ENCODE peak calls at places on chromosomes 13 and 19, in nine cellular contexts. L, O, X, V, C, S, K, Q and Y are unnamed samples.

GRCh38 chr13:46831588-46832194 is 34.7 kb upstream of the ESD start:
- DNase-seq in L (peak), O (peak), X (peak), V (peak), C (no peak), S (no peak), K (peak), Q (no peak), Y (peak)

GRCh38 chr19:55373993-55374757 is 2.5 kb upstream of the TMEM190 start:
- DNase-seq in L (no peak), O (no peak), X (peak), V (no peak), C (no peak), S (no peak), K (no peak), Q (no peak), Y (no peak)

GRCh38 chr19:55070755-55071502 is 4.7 kb upstream of the EPS8L1 start:
- DNase-seq in L (no peak), O (no peak), X (peak), V (peak), C (no peak), S (no peak), K (no peak), Q (no peak), Y (no peak)

GRCh38 chr19:16078311-16078758 is 2.0 kb downstream of the TPM4 start:
- DNase-seq in L (peak), O (no peak), X (no peak), V (no peak), C (no peak), S (no peak), K (peak), Q (no peak), Y (no peak)

GRCh38 chr13:61136101-61136500 is 279.5 kb downstream of the PCDH20 start:
- DNase-seq in L (no peak), O (no peak), X (no peak), V (no peak), C (no peak), S (no peak), K (no peak), Q (no peak), Y (no peak)

GRCh38 chr19:45161715-45162463 is 1.1 kb upstream of the NKPD1 start:
- DNase-seq in L (no peak), O (peak), X (peak), V (no peak), C (peak), S (no peak), K (no peak), Q (no peak), Y (no peak)

GRCh38 chr19:6744381-6745288 is 5.2 kb downstream of the TRIP10 start:
- DNase-seq in L (peak), O (no peak), X (peak), V (peak), C (peak), S (peak), K (no peak), Q (peak), Y (no peak)

GRCh38 chr19:36421749-36422481 is 3.5 kb upstream of the ZFP82 start:
- DNase-seq in L (no peak), O (no peak), X (no peak), V (no peak), C (no peak), S (no peak), K (no peak), Q (no peak), Y (no peak)

GRCh38 chr13:61695147-61695546 is 279.5 kb upstream of the PCDH20 start:
- DNase-seq in L (no peak), O (no peak), X (no peak), V (no peak), C (no peak), S (no peak), K (no peak), Q (no peak), Y (no peak)

GRCh38 chr19:11699931-11700794 is 38.6 kb downstream of the ZNF823 start:
- DNase-seq in L (no peak), O (peak), X (peak), V (no peak), C (no peak), S (no peak), K (no peak), Q (no peak), Y (peak)

GRCh38 chr19:16896913-16897571 is 8.2 kb downstream of the F2RL3 start:
- DNase-seq in L (peak), O (peak), X (peak), V (peak), C (peak), S (peak), K (peak), Q (peak), Y (peak)

GRCh38 chr19:4393947-4394590 is 6.3 kb downstream of the SH3GL1 start:
- DNase-seq in L (no peak), O (no peak), X (peak), V (no peak), C (no peak), S (no peak), K (no peak), Q (no peak), Y (no peak)

GRCh38 chr19:28468701-28469459 is 744.1 kb downstream of the UQCRFS1 start:
- DNase-seq in L (no peak), O (no peak), X (peak), V (no peak), C (peak), S (no peak), K (no peak), Q (no peak), Y (no peak)

GRCh38 chr13:51235186-51235585 is 13.0 kb downstream of the FAM124A start:
- DNase-seq in L (no peak), O (no peak), X (no peak), V (no peak), C (no peak), S (no peak), K (no peak), Q (no peak), Y (no peak)

GRCh38 chr13:21481359-21481758 is 22.3 kb upstream of the ZDHHC20 start:
- DNase-seq in L (no peak), O (no peak), X (no peak), V (no peak), C (no peak), S (no peak), K (no peak), Q (no peak), Y (no peak)

GRCh38 chr13:38662362-38662761 is 24.5 kb upstream of the FREM2 start:
- DNase-seq in L (no peak), O (no peak), X (peak), V (no peak), C (no peak), S (no peak), K (no peak), Q (no peak), Y (no peak)

GRCh38 chr13:34391071-34391470 is 551.0 kb upstream of the NBEA start:
- DNase-seq in L (no peak), O (no peak), X (peak), V (no peak), C (no peak), S (no peak), K (peak), Q (no peak), Y (no peak)

GRCh38 chr13:36818483-36819063 is 449 bp upstream of the RFXAP start:
- DNase-seq in L (no peak), O (no peak), X (no peak), V (no peak), C (no peak), S (no peak), K (no peak), Q (no peak), Y (no peak)

GRCh38 chr13:35164324-35164932 is 222.4 kb downstream of the NBEA start:
- DNase-seq in L (no peak), O (no peak), X (peak), V (no peak), C (no peak), S (no peak), K (no peak), Q (no peak), Y (peak)

GRCh38 chr19:15081911-15082310 is at the start of gene OR1I1:
- DNase-seq in L (no peak), O (no peak), X (no peak), V (no peak), C (no peak), S (no peak), K (no peak), Q (no peak), Y (no peak)

GRCh38 chr13:66313408-66313807 is 916.7 kb downstream of the PCDH9 start:
- DNase-seq in L (no peak), O (no peak), X (peak), V (no peak), C (no peak), S (no peak), K (no peak), Q (no peak), Y (no peak)

GRCh38 chr13:22270881-22271280 is 600.0 kb downstream of the FGF9 start:
- DNase-seq in L (no peak), O (no peak), X (no peak), V (no peak), C (no peak), S (no peak), K (no peak), Q (no peak), Y (no peak)

GRCh38 chr13:110388141-110388943 is 81.3 kb downstream of the COL4A2 start:
- DNase-seq in L (peak), O (no peak), X (peak), V (peak), C (peak), S (peak), K (no peak), Q (peak), Y (no peak)

GRCh38 chr19:10295305-10295846 is 5.6 kb downstream of the ICAM5 start:
- DNase-seq in L (no peak), O (no peak), X (no peak), V (no peak), C (no peak), S (peak), K (no peak), Q (no peak), Y (peak)

GRCh38 chr19:32902448-32902847 is 32.9 kb upstream of the SLC7A9 start:
- DNase-seq in L (no peak), O (no peak), X (no peak), V (no peak), C (no peak), S (no peak), K (no peak), Q (no peak), Y (no peak)

GRCh38 chr13:90951663-90952062 is 395.8 kb upstream of the MIR17HG start:
- DNase-seq in L (no peak), O (no peak), X (no peak), V (no peak), C (no peak), S (no peak), K (no peak), Q (no peak), Y (no peak)

GRCh38 chr19:4556574-4557185 is 2.8 kb downstream of the SEMA6B start:
- DNase-seq in L (no peak), O (peak), X (no peak), V (no peak), C (no peak), S (no peak), K (no peak), Q (no peak), Y (no peak)

GRCh38 chr13:111460548-111461444 is 140.4 kb downstream of the TEX29 start:
- DNase-seq in L (no peak), O (peak), X (peak), V (peak), C (no peak), S (no peak), K (peak), Q (peak), Y (peak)

GRCh38 chr19:32619051-32619685 is 38.2 kb downstream of the PDCD5 start:
- DNase-seq in L (no peak), O (no peak), X (no peak), V (no peak), C (no peak), S (no peak), K (no peak), Q (no peak), Y (no peak)

GRCh38 chr13:32527151-32527550 is 11.4 kb downstream of the N4BP2L2 start:
- DNase-seq in L (no peak), O (no peak), X (no peak), V (no peak), C (no peak), S (no peak), K (no peak), Q (no peak), Y (no peak)

GRCh38 chr13:113411216-113412023 is 41.9 kb downstream of the ADPRHL1 start:
- DNase-seq in L (no peak), O (no peak), X (peak), V (no peak), C (peak), S (peak), K (peak), Q (no peak), Y (no peak)

GRCh38 chr19:47096721-47097120 is 16.9 kb downstream of the ZC3H4 start:
- DNase-seq in L (no peak), O (no peak), X (no peak), V (peak), C (peak), S (no peak), K (no peak), Q (no peak), Y (no peak)

GRCh38 chr19:47098608-47099007 is 15.0 kb downstream of the ZC3H4 start:
- DNase-seq in L (no peak), O (no peak), X (no peak), V (no peak), C (no peak), S (no peak), K (no peak), Q (no peak), Y (no peak)

GRCh38 chr19:47099576-47100050 is 14.0 kb downstream of the ZC3H4 start:
- DNase-seq in L (no peak), O (peak), X (no peak), V (no peak), C (no peak), S (no peak), K (no peak), Q (no peak), Y (no peak)

GRCh38 chr19:47095707-47096704 is 17.6 kb downstream of the ZC3H4 start:
- DNase-seq in L (no peak), O (no peak), X (no peak), V (peak), C (peak), S (peak), K (no peak), Q (peak), Y (no peak)

DNA sequence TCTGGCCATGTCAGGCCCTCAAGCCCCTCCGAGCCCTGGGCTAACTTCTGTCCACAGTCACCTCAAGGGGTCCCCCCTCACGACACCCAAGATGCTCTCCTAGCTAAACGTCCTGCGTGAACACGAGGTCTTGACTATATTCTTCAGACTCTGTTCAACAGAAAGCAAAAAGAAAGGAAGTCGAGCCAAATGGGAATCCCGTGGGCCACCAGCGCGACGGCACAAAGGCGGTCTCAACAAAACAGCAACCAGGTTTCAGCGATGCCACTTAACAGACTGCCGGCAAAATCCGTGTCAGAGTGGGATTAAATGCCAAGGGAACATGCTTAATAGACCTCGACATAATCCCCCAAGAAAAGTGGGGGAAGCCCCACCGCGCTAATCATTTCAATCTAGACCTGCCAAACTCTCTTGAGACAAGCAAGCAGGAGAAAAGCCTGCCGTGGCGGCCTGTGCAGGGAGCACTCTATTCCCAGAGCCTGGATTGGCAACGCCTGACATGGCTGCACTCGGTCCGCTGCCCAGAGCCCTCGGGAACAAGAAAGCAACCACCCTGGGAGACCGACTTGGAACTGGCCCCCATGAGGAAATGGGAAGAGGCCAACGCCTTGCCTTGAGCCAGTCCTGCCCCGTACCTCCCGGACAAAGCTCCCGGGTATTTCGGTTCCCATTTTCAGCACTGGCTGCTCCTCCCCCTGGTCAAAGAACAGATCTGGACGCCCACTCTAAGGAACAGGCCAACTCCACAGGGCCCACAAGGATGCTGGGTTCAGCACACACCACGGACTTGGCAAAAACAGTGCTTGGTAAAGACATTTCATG is 16.0 kb downstream of the ZC3H4 start:
- DNase-seq in L (no peak), O (no peak), X (no peak), V (no peak), C (peak), S (peak), K (no peak), Q (peak), Y (no peak)
- TF ChIP-seq CTCF in L (no peak), O (no peak), X (no peak), V (no peak), C (no peak), S (no peak), K (no peak), Q (no peak), Y (no peak)

GRCh38 chr19:46471116-46471733 is at the start of gene PNMA8A:
- DNase-seq in L (peak), O (peak), X (peak), V (no peak), C (peak), S (peak), K (no peak), Q (no peak), Y (peak)
- TF ChIP-seq CTCF in L (no peak), O (no peak), X (peak), V (no peak), C (no peak), S (no peak), K (no peak), Q (no peak), Y (no peak)

DNA sequence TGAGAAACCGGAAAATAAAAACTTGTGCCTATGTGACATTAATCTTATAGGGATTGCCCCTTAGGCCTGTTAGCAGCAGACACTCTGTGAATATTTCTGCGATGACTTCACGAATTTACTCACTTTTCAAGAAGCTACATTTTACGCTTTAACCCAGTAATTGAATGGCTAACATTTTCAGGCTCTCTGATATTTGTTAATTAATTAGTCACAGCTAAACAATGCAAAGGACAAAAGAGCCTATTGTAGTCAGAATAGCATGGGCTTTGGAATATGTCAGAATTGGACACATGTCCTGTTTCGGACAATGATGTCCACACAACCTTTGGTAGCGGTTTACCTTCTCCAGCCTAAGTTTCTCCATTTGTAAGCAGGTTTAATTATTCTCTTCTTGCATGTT is 506.5 kb downstream of the EFNB2 start:
- DNase-seq in L (no peak), O (no peak), X (no peak), V (no peak), C (no peak), S (no peak), K (no peak), Q (no peak), Y (no peak)
- TF ChIP-seq CTCF in L (no peak), O (no peak), X (no peak), V (no peak), C (no peak), S (no peak), K (no peak), Q (no peak), Y (no peak)

GRCh38 chr13:73286177-73286576 is 227.4 kb downstream of the KLF5 start:
- DNase-seq in L (no peak), O (no peak), X (no peak), V (no peak), C (no peak), S (no peak), K (no peak), Q (no peak), Y (no peak)
- TF ChIP-seq CTCF in L (no peak), O (peak), X (no peak), V (no peak), C (no peak), S (no peak), K (peak), Q (no peak), Y (no peak)

GRCh38 chr13:80469841-80470378 is 129.0 kb upstream of the SPRY2 start:
- DNase-seq in L (peak), O (no peak), X (peak), V (no peak), C (peak), S (peak), K (no peak), Q (peak), Y (no peak)

GRCh38 chr13:80477641-80478443 is 136.9 kb upstream of the SPRY2 start:
- DNase-seq in L (no peak), O (no peak), X (no peak), V (no peak), C (no peak), S (no peak), K (no peak), Q (no peak), Y (no peak)

GRCh38 chr13:80476953-80477352 is 136.0 kb upstream of the SPRY2 start:
- DNase-seq in L (no peak), O (no peak), X (no peak), V (no peak), C (no peak), S (no peak), K (no peak), Q (no peak), Y (no peak)

GRCh38 chr13:80473695-80474094 is 132.8 kb upstream of the SPRY2 start:
- DNase-seq in L (no peak), O (no peak), X (peak), V (no peak), C (no peak), S (no peak), K (no peak), Q (no peak), Y (no peak)

GRCh38 chr13:80475718-80476117 is 134.8 kb upstream of the SPRY2 start:
- DNase-seq in L (no peak), O (no peak), X (no peak), V (no peak), C (no peak), S (no peak), K (no peak), Q (no peak), Y (no peak)
- TF ChIP-seq CTCF in L (no peak), O (no peak), X (no peak), V (no peak), C (no peak), S (no peak), K (no peak), Q (no peak), Y (no peak)

GRCh38 chr19:31340059-31341025 is 8.9 kb downstream of the TSHZ3 start:
- DNase-seq in L (peak), O (no peak), X (peak), V (peak), C (no peak), S (no peak), K (peak), Q (no peak), Y (no peak)

GRCh38 chr19:31335716-31336115 is 13.5 kb downstream of the TSHZ3 start:
- DNase-seq in L (no peak), O (no peak), X (no peak), V (no peak), C (no peak), S (no peak), K (no peak), Q (peak), Y (no peak)

GRCh38 chr19:31339405-31339804 is 9.8 kb downstream of the TSHZ3 start:
- DNase-seq in L (no peak), O (no peak), X (no peak), V (no peak), C (no peak), S (no peak), K (no peak), Q (no peak), Y (no peak)

GRCh38 chr19:31337007-31337914 is 12.0 kb downstream of the TSHZ3 start:
- DNase-seq in L (no peak), O (no peak), X (peak), V (no peak), C (no peak), S (no peak), K (no peak), Q (no peak), Y (no peak)

DNA sequence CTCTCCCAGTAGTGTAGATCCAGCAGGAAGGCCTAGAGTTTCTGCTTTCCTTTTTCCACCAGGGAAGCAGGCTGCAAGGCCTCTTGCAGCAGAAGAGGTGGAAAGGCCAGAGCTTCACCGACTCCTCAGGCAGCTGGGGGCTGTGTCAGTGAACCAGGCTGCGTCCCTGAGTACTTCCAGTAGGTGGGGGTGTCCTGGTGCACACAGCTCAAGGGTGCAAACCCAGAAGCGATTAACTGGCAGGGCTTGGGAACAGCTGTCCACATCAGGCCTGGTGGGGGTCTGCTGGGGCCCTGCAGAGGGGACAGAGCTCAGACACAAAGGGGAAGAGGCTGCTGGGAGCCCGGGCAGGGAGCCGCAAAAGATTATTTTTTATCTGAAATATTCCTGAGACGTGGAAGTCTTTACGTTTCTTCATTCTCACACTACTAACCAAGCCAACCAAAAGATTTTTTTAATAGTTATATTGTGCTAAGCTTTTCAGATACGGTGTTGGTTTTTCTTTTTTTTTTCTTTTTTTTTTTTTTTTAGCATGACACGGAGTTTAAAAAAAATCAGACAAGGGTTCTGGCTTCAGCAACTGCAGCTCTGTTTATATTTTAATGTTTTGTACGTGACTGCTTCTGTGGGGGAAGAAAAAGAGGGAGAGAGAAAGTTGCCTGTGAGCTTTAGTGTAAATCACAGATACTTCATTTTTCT is 11.0 kb downstream of the TSHZ3 start:
- DNase-seq in L (peak), O (peak), X (peak), V (peak), C (no peak), S (peak), K (no peak), Q (no peak), Y (no peak)
- TF ChIP-seq CTCF in L (peak), O (peak), X (peak), V (peak), C (peak), S (peak), K (peak), Q (no peak), Y (no peak)